ENCODE peak calls at places on chromosome 18, in six cellular contexts. Y, G, X, S, U and B are unnamed samples.

GRCh38 chr18:13377496-13377895 is 158.9 kb downstream of the LDLRAD4 start:
- DNase-seq in X (peak; percentile 51), S (no peak), Y (no peak), U (peak; percentile 25), G (no peak), B (no peak)

GRCh38 chr18:70288851-70289328 is at the start of gene SOCS6:
- DNase-seq in S (peak; percentile 58), U (peak; percentile 91), Y (peak; percentile 68), X (peak; percentile 72), G (peak; percentile 53), B (peak; percentile 66)

GRCh38 chr18:62494764-62495163 is 28.1 kb upstream of the ZCCHC2 start:
- DNase-seq in X (no peak), U (no peak), Y (no peak), S (no peak), G (no peak), B (no peak)

GRCh38 chr18:43571078-43571689 is 293.9 kb upstream of the SYT4 start:
- DNase-seq in Y (peak; percentile 72), U (peak; percentile 39), G (no peak), X (no peak), S (peak; percentile 72), B (peak; percentile 54)

GRCh38 chr18:79397830-79398761 is 2.4 kb downstream of the NFATC1 start:
- DNase-seq in G (no peak), Y (no peak), S (no peak), U (no peak), X (peak; percentile 26), B (no peak)

GRCh38 chr18:23889907-23890306 is 124.6 kb upstream of the TTC39C start:
- DNase-seq in X (no peak), G (no peak), S (no peak), Y (no peak), U (no peak), B (no peak)

GRCh38 chr18:10580215-10580614 is 54.4 kb downstream of the NAPG start:
- DNase-seq in X (no peak), U (no peak), S (no peak), Y (no peak), G (no peak), B (no peak)

GRCh38 chr18:35182151-35182550 is 58.7 kb upstream of the ZNF397 start:
- DNase-seq in U (no peak), G (no peak), S (no peak), X (no peak), Y (no peak), B (no peak)

GRCh38 chr18:55637204-55637603 is 49.2 kb upstream of the TCF4 start:
- DNase-seq in S (no peak), X (no peak), U (no peak), G (no peak), Y (no peak), B (no peak)

GRCh38 chr18:79924814-79925655 is 26.4 kb downstream of the SLC66A2 start:
- DNase-seq in X (no peak), U (no peak), Y (no peak), S (no peak), G (no peak), B (no peak)

GRCh38 chr18:51523671-51524070 is 326.2 kb upstream of the MEX3C start:
- DNase-seq in G (no peak), S (no peak), Y (no peak), U (no peak), X (no peak), B (no peak)

GRCh38 chr18:23200751-23201150 is 65.5 kb downstream of the CABLES1 start:
- DNase-seq in U (no peak), X (no peak), Y (no peak), S (no peak), G (no peak), B (no peak)

GRCh38 chr18:22549260-22549937 is 131.7 kb upstream of the CTAGE1 start:
- DNase-seq in X (peak; percentile 43), Y (no peak), U (no peak), G (no peak), S (no peak), B (no peak)

GRCh38 chr18:69758458-69758857 is 189.2 kb downstream of the CD226 start:
- DNase-seq in G (no peak), Y (peak; percentile 4), X (no peak), S (peak; percentile 60), U (no peak), B (peak; percentile 16)

GRCh38 chr18:28494151-28494550 is 317.2 kb upstream of the CDH2 start:
- DNase-seq in G (no peak), Y (peak; percentile 51), X (no peak), U (no peak), S (peak; percentile 13), B (peak; percentile 57)

GRCh38 chr18:75160315-75160714 is 48.6 kb downstream of the PTGR3 start:
- DNase-seq in G (no peak), X (no peak), U (no peak), S (no peak), Y (no peak), B (no peak)

GRCh38 chr18:75157851-75158250 is 51.1 kb downstream of the PTGR3 start:
- DNase-seq in Y (no peak), U (no peak), X (no peak), G (no peak), S (no peak), B (no peak)

GRCh38 chr18:75157359-75157758 is 51.6 kb downstream of the PTGR3 start:
- DNase-seq in U (no peak), G (no peak), Y (no peak), X (no peak), S (no peak), B (no peak)

GRCh38 chr18:75159238-75159518 is 49.8 kb downstream of the PTGR3 start:
- DNase-seq in S (no peak), Y (no peak), G (no peak), X (no peak), U (no peak), B (no peak)

DNA sequence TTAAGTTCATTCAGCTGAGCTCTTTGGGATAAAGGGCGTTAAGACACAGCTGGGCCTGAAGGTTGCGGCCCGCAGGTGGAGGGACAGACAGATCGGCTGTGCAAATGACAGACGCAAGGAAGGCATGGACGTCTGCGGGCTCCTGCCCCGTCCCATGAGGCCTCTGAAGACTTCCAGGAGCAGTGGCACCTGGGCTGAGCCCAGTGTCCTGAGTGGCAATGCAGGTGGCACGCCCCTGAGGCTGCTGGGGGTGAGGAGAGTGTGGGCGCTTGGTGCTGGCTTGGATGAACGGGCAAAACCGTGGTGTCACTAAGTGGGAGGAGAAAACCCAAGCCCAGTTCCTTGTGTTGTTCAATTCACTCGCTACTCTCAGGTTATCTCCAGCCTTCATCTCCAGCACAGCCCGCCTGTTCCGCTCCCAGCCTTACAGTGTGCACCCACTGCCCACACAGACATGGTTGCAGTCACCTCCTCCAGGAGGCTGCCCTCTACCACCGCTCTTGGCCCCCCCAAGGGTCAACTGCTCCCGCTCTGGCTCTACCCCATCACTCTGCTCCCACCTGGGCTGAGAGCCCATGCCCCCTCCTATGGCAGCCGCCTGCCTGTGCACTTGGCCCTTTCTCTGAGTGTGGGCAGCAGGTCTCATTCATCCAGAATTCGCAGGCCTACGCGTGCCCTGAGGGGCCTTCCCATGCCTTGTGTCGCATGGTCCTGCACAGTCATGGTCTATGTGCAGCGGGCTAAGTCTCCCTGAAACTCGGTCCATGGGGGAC is 50.3 kb downstream of the PTGR3 start:
- DNase-seq in S (no peak), G (no peak), Y (no peak), X (no peak), U (no peak), B (no peak)
- TF ChIP-seq CTCF in S (no peak), G (no peak), Y (no peak), X (no peak), U (no peak), B (no peak)

GRCh38 chr18:6281874-6282273 is 132.8 kb downstream of the L3MBTL4 start:
- DNase-seq in Y (no peak), X (no peak), U (no peak), G (no peak), S (no peak), B (no peak)
- TF ChIP-seq CTCF in Y (no peak), X (no peak), U (no peak), G (no peak), S (no peak), B (no peak)

GRCh38 chr18:2997429-2997828 is 15.5 kb downstream of the LPIN2 start:
- DNase-seq in X (no peak), S (no peak), G (no peak), Y (no peak), U (no peak), B (no peak)

GRCh38 chr18:2994603-2995432 is 18.1 kb downstream of the LPIN2 start:
- DNase-seq in S (no peak), X (peak; percentile 55), U (peak; percentile 52), G (no peak), Y (no peak), B (no peak)

GRCh38 chr18:2994190-2994589 is 18.8 kb downstream of the LPIN2 start:
- DNase-seq in S (no peak), X (no peak), G (no peak), Y (no peak), U (no peak), B (no peak)

GRCh38 chr18:2991241-2991640 is 21.7 kb downstream of the LPIN2 start:
- DNase-seq in X (no peak), S (no peak), U (no peak), G (no peak), Y (no peak), B (no peak)

DNA sequence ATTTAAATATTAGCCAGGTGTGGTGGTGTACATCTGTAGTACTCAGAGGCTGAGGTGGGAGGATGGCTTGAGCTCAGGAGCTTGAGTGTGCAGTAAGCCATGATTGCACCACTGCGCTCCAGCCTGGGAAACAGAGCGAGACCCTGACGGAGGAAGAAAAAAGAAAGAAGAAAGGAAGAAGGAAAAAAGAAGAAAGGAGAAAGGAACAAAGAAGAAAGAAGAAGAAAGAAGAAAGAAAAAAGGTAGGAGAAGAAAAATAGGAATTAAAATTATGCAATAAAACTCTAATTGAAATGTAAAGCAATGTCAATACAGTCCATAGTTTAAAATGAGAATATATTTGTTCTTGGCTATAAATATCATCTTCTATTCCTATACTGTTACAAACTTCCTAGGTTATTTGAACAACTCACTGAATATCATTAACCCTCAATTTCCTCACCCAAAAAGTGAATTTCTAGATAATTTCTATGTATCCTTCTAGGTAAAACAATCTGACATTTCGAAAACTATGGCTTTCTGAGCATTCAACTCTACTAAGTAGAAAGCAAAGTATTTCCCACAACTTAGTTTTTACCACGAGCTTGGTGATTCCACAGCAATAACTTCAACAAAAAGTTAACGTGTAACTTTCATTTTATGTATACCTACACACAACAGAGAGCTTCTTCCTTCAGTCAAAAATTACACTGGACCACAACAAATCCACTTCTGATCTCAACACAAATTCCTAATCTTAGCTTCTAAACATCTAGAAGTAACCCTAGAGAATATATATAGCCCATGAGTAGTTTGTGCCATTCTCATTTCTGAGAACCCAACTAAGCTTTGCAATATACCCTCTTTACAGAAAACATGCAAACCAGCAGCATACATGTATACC is 19.7 kb downstream of the LPIN2 start:
- DNase-seq in G (no peak), U (no peak), Y (no peak), S (no peak), X (no peak), B (no peak)
- TF ChIP-seq CTCF in G (no peak), U (no peak), Y (no peak), S (no peak), X (no peak), B (no peak)

DNA sequence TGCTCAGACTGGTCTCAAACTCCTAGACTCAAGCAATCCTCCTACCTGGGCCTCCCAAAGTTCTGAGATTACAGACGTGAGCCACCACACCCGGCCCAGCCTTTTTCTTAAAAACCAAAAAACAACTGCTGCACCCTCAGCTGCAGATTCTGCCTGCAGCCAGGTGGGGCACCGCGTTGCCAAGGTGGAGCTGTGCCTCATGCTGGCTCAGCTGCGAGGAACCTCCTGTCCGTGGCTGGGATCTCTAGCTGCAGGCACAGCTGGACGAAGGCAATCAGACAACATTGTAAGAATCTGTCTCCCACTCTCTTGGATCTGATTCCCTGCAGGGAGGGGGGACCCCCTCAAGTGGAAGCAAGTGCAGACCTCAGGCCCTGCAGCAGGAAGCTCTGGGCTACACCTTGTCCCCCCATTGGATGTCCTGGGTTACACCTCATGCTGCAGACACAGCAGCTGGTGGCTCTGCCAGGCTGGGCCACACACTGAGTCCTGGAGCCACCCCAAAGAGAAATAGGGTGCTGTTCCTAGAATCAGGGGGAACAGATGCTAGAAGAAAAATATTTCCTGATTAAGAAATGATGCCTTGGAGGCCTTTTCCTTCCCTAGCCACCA is 24.1 kb downstream of the CIDEA start:
- DNase-seq in Y (peak; percentile 26), G (no peak), S (no peak), U (no peak), X (peak; percentile 45), B (no peak)
- TF ChIP-seq CTCF in Y (no peak), G (peak; percentile 47), S (peak; percentile 24), U (no peak), X (no peak), B (no peak)